ENCODE peak calls at places on chromosomes 2 and 18, in four cellular contexts. C, F, O and T are unnamed samples. For H3K4me1, the result is how much of the 10 kb centered on the place peaks cover.

GRCh38 chr18:54822872-54823845 is 5.1 kb upstream of the RAB27B start:
- DNase-seq in C (no peak), F (no peak), O (no peak), T (no peak)

GRCh38 chr2:186709529-186710455 is 15.9 kb downstream of the FAM171B start:
- DNase-seq in C (no peak), F (no peak), O (no peak), T (no peak)

GRCh38 chr2:99337931-99338580 is 867 bp downstream of the EIF5B start:
- DNase-seq in C (no peak), F (no peak), O (no peak), T (no peak)

GRCh38 chr2:84314901-84315330 is 144.2 kb downstream of the SUCLG1 start:
- DNase-seq in C (peak), F (peak), O (peak), T (peak)

GRCh38 chr2:9613291-9613690 is 17.5 kb downstream of the YWHAQ start:
- DNase-seq in C (no peak), F (no peak), O (no peak), T (no peak)

GRCh38 chr2:187422277-187422676 is 25.8 kb downstream of the CALCRL start:
- DNase-seq in C (no peak), F (no peak), O (no peak), T (no peak)

GRCh38 chr2:174609261-174609660 is 11.7 kb upstream of the WIPF1 start:
- DNase-seq in C (no peak), F (no peak), O (no peak), T (no peak)

GRCh38 chr2:29920631-29921559 is 491 bp downstream of the ALK start:
- DNase-seq in C (peak), F (no peak), O (peak), T (no peak)

GRCh38 chr2:53994735-53995538 is 24.1 kb upstream of the PSME4 start:
- DNase-seq in C (no peak), F (no peak), O (no peak), T (no peak)

GRCh38 chr2:104863585-104864279 is 9.8 kb downstream of the POU3F3 start:
- DNase-seq in C (no peak), F (no peak), O (no peak), T (no peak)

GRCh38 chr18:67278984-67279383 is 237.5 kb downstream of the DSEL start:
- DNase-seq in C (no peak), F (no peak), O (no peak), T (no peak)
- TF ChIP-seq CTCF in C (no peak), F (no peak), O (no peak), T (no peak)

GRCh38 chr2:27174638-27175037 is 25.8 kb downstream of the TCF23 start:
- DNase-seq in C (no peak), F (no peak), O (no peak), T (no peak)
- H3K4me1 ChIP-seq in C (under half), F (under half), O (under half), T (under half)

DNA sequence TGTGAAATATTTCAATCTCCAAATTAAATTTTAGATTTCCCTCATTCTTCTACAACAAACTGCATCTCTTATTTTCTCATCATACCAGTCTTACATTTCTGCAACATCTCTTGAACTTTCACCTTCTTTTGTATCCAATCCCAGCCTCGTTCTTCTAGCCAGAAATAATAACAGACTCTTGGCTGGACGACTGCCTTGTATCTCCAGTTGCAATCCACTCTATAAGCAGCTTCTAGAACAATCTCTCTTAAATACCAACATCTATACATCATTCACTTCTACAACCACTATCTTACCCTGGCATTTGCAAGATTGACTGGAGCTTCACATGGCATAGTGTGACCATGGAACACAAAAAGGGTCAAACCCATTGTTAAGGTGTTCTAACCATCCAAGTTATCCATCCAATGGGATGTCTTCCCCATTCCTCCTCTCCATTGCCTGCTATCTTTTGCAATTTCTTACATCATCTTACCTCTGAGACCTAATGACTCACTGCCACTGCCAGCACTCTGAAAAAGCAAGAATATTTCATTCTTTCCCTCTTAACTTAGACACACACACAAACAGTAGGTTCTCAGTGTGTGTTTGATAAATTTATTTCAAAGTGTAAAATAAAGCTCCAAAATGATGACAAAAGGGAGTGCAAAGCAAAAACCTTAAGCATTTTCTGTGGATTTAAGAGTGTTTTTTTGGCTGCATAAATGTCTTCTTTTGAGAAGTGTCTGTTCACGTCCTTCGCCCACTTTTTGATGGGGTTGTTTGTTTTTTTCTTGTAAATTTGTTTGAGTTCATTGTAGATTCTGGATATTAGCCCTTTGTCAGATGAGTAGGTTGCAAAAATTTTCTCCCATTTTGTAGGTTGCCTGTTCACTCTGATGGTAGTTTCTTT is 145.6 kb downstream of the METTL4 start:
- DNase-seq in C (no peak), F (no peak), O (no peak), T (no peak)
- H3K27ac ChIP-seq in C (no peak), F (no peak), O (no peak), T (no peak)

DNA sequence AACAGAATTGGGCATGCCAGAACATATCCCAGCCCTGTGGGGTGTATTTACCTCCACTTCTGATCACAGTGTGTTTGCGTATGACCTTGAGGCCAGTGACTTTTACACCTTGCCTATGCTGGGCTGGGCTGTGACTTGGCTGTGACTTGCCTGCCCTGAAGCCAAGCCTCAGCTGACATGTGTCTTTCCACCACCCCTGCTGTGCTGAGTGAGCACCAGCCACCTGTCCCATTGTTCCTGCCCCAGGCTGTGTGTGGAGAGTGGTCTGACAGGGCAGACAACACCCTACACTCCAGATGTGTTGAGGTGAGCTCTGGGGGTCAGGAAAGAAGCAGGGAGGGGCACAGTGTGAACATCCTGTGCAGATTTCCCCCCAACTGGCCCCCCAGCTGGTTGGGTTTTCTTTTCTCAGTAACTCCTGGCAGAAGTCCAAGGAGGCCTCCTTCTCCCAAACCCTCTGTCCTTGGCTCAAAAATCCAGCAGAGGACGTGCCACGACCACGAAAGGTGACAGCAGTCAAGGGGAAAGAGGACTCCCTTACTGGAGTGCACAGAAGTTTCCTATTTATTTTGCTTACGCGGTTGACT is 5.1 kb upstream of the STEAP3 start:
- DNase-seq in C (peak), F (peak), O (peak), T (no peak)
- TF ChIP-seq CTCF in C (peak), F (peak), O (no peak), T (no peak)

DNA sequence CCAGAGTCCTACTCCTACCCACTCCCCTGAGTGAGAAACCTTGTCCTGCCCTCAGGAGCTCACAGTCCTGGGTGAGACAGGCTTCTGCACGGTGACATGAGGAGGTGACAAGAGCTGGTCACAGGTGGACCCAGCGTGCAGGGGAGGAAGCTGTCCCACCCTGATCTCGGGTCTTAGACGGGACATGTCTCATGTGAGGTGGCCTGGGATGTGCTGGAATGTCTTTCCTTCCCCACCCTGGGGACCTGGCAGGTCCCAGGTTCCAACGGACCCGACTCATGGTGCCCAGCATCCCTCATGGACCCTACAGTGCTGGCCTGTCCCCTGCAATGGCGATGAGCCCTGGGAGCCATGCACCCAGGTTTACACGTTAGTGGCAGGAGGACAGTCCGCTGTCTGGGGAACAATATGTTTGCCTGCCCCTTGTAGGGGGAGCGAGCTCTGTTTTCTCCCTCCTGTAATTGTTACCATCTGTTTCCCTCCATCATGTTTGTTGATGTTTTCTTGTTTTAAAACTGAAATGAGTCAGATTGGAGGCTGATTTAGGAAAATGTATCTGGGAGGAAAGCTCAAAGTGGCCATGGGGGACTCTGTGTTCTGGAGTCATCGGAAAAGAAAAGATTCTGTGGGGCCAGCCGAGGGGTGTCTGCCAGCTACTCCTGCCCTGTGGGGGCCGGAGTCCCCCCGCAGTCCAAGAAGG is 238.1 kb downstream of the KLHL29 start:
- DNase-seq in C (peak), F (no peak), O (no peak), T (no peak)
- H3K4me1 ChIP-seq in C (under half), F (under half), O (under half), T (under half)

GRCh38 chr2:138956116-138956515 is 175.9 kb upstream of the NXPH2 start:
- DNase-seq in C (no peak), F (no peak), O (no peak), T (no peak)
- H3K27ac ChIP-seq in C (no peak), F (no peak), O (no peak), T (no peak)

GRCh38 chr2:39516347-39517101 is 79.4 kb upstream of the MAP4K3 start:
- DNase-seq in C (no peak), F (no peak), O (peak), T (peak)
- TF ChIP-seq CTCF in C (no peak), F (no peak), O (no peak), T (no peak)